ENCODE peak calls at places on chromosomes 12 and 14, in six cellular contexts. N, X, V, U, D and I are unnamed samples. For H3K27me3, the result is how much of the 10 kb centered on the place peaks cover.

GRCh38 chr12:121196902-121197301 is 13.0 kb upstream of the P2RX4 start:
- DNase-seq in N (no peak), X (no peak), V (no peak), U (no peak), D (no peak), I (no peak)

GRCh38 chr12:132182711-132183365 is 38.6 kb downstream of the NOC4L start:
- DNase-seq in N (no peak), X (no peak), V (no peak), U (no peak), D (no peak), I (no peak)

GRCh38 chr12:5623411-5623810 is 191.5 kb downstream of the NTF3 start:
- DNase-seq in N (no peak), X (no peak), V (no peak), U (no peak), D (no peak), I (no peak)

GRCh38 chr14:105165134-105165704 is 3.4 kb downstream of the JAG2 start:
- DNase-seq in N (no peak), X (no peak), V (no peak), U (no peak), D (no peak), I (no peak)

GRCh38 chr14:70890842-70891442 is 16.3 kb upstream of the PCNX1 start:
- DNase-seq in N (no peak), X (no peak), V (no peak), U (no peak), D (no peak), I (no peak)

GRCh38 chr12:131511391-131511802 is 199.5 kb upstream of the SFSWAP start:
- DNase-seq in N (peak), X (peak), V (no peak), U (no peak), D (no peak), I (peak)

GRCh38 chr12:31225656-31226535 is 100.1 kb downstream of the SINHCAF start:
- DNase-seq in N (no peak), X (no peak), V (no peak), U (no peak), D (no peak), I (no peak)

GRCh38 chr12:5333096-5333495 is 98.8 kb upstream of the NTF3 start:
- DNase-seq in N (no peak), X (no peak), V (no peak), U (no peak), D (no peak), I (no peak)

GRCh38 chr12:103441437-103442186 is 54.2 kb downstream of the C12orf42 start:
- DNase-seq in N (peak), X (peak), V (no peak), U (no peak), D (no peak), I (peak)

GRCh38 chr14:45838597-45838996 is 585.6 kb upstream of the MIS18BP1 start:
- DNase-seq in N (no peak), X (no peak), V (no peak), U (no peak), D (no peak), I (no peak)

GRCh38 chr14:50312734-50313054 is 570 bp downstream of the DMAC2L start:
- DNase-seq in N (no peak), X (no peak), V (no peak), U (peak), D (no peak), I (no peak)

GRCh38 chr12:112148031-112148513 is 22.7 kb downstream of the TRAFD1 start:
- DNase-seq in N (no peak), X (no peak), V (no peak), U (no peak), D (no peak), I (no peak)

GRCh38 chr12:66176525-66176924 is 6.7 kb upstream of the TMBIM4 start:
- DNase-seq in N (no peak), X (no peak), V (no peak), U (no peak), D (no peak), I (no peak)

GRCh38 chr12:10151621-10152020 is 20.3 kb downstream of the OLR1 start:
- DNase-seq in N (no peak), X (no peak), V (no peak), U (no peak), D (no peak), I (no peak)

GRCh38 chr14:51430600-51430999 is 190.6 kb downstream of the TMX1 start:
- DNase-seq in N (no peak), X (no peak), V (no peak), U (peak), D (no peak), I (no peak)

GRCh38 chr14:99213101-99213500 is 58.9 kb downstream of the BCL11B start:
- DNase-seq in N (no peak), X (no peak), V (no peak), U (no peak), D (no peak), I (no peak)

GRCh38 chr12:132754555-132754954 is 7.1 kb downstream of the ANKLE2 start:
- DNase-seq in N (no peak), X (no peak), V (no peak), U (no peak), D (no peak), I (no peak)

GRCh38 chr14:78355109-78355508 is 184.9 kb downstream of the NRXN3 start:
- DNase-seq in N (no peak), X (no peak), V (no peak), U (no peak), D (no peak), I (no peak)

GRCh38 chr12:68001486-68002466 is 12.5 kb downstream of the IFNG-AS1 start:
- DNase-seq in N (no peak), X (no peak), V (no peak), U (no peak), D (no peak), I (no peak)

GRCh38 chr12:88393017-88393767 is 187.1 kb downstream of the KITLG start:
- DNase-seq in N (no peak), X (peak), V (no peak), U (peak), D (no peak), I (no peak)

GRCh38 chr12:50147281-50147680 is 19.9 kb downstream of the CERS5 start:
- DNase-seq in N (no peak), X (no peak), V (no peak), U (no peak), D (no peak), I (no peak)

GRCh38 chr14:79051009-79051710 is 881.0 kb downstream of the NRXN3 start:
- DNase-seq in N (no peak), X (no peak), V (no peak), U (no peak), D (no peak), I (no peak)

GRCh38 chr14:103724116-103724515 is 8.5 kb downstream of the ZFYVE21 start:
- DNase-seq in N (no peak), X (no peak), V (peak), U (no peak), D (peak), I (no peak)

GRCh38 chr14:68076451-68076850 is 256.9 kb downstream of the RAD51B start:
- DNase-seq in N (no peak), X (no peak), V (no peak), U (peak), D (no peak), I (no peak)

GRCh38 chr14:28461379-28461778 is 305.2 kb upstream of the FOXG1 start:
- DNase-seq in N (no peak), X (no peak), V (no peak), U (no peak), D (no peak), I (no peak)

GRCh38 chr12:105922670-105923102 is 216.1 kb downstream of the NUAK1 start:
- DNase-seq in N (no peak), X (no peak), V (no peak), U (no peak), D (no peak), I (no peak)

GRCh38 chr14:24113801-24114535 is 609 bp upstream of the DCAF11 start:
- DNase-seq in N (peak), X (peak), V (peak), U (peak), D (peak), I (peak)

GRCh38 chr12:88574278-88574677 is 6.0 kb downstream of the KITLG start:
- DNase-seq in N (no peak), X (no peak), V (no peak), U (no peak), D (no peak), I (no peak)

GRCh38 chr12:103821773-103822172 is 19.3 kb downstream of the NT5DC3 start:
- DNase-seq in N (no peak), X (no peak), V (no peak), U (no peak), D (no peak), I (no peak)

GRCh38 chr14:91416744-91417133 is 881 bp downstream of the CCDC88C start:
- DNase-seq in N (peak), X (no peak), V (no peak), U (no peak), D (no peak), I (no peak)

GRCh38 chr14:88233915-88234314 is 89.2 kb downstream of the KCNK10 start:
- DNase-seq in N (no peak), X (no peak), V (no peak), U (peak), D (no peak), I (no peak)
- TF ChIP-seq CTCF in N (peak), X (peak), V (no peak), U (peak), D (no peak), I (no peak)

GRCh38 chr12:32399373-32400113 is at the start of gene FGD4:
- DNase-seq in N (peak), X (peak), V (peak), U (peak), D (peak), I (peak)
- H3K27ac ChIP-seq in N (peak), X (peak), V (peak), U (no peak), D (peak), I (no peak)

GRCh38 chr14:69484444-69485113 is at the start of gene PLEKHD1:
- DNase-seq in N (no peak), X (no peak), V (no peak), U (no peak), D (no peak), I (no peak)
- H3K27me3 ChIP-seq in N (under half), X (under half), V (under half), U (half or more), D (half or more), I (half or more)

GRCh38 chr14:75884198-75884611 is 97.6 kb downstream of the TGFB3 start:
- DNase-seq in N (no peak), X (no peak), V (no peak), U (no peak), D (no peak), I (no peak)
- TF ChIP-seq CTCF in N (no peak), X (peak), V (no peak), U (no peak), D (no peak), I (no peak)